ENCODE peak calls at places on chromosomes 16 and 17, in nine cellular contexts. C, U, Z, F, T, J, I, O and M are unnamed samples.

GRCh38 chr16:10114411-10114810 is 67.8 kb downstream of the GRIN2A start:
- DNase-seq in Z (no peak), O (no peak), F (no peak), T (no peak), I (no peak), U (no peak), C (no peak), J (no peak), M (no peak)

GRCh38 chr16:70548936-70549335 is 25.3 kb downstream of the SF3B3 start:
- DNase-seq in Z (no peak), T (no peak), O (no peak), I (no peak), J (no peak), C (no peak), U (no peak), F (no peak), M (no peak)

GRCh38 chr16:57299009-57299718 is 14.7 kb upstream of the PLLP start:
- DNase-seq in F (peak), U (peak), J (no peak), I (peak), T (peak), Z (peak), C (no peak), O (no peak), M (no peak)

GRCh38 chr17:78340183-78340955 is 19.5 kb downstream of the SOCS3 start:
- DNase-seq in J (no peak), U (no peak), I (no peak), F (no peak), C (no peak), Z (no peak), O (no peak), T (no peak), M (no peak)

GRCh38 chr16:59060212-59060611 is 326.1 kb upstream of the GOT2 start:
- DNase-seq in O (no peak), I (no peak), U (peak), J (no peak), T (no peak), Z (no peak), F (no peak), C (no peak), M (no peak)

GRCh38 chr17:71527311-71527710 is 593.5 kb upstream of the SOX9 start:
- DNase-seq in T (no peak), U (no peak), C (no peak), O (no peak), F (no peak), J (no peak), Z (no peak), I (no peak), M (no peak)

GRCh38 chr17:15409721-15410247 is 57.6 kb downstream of the CDRT4 start:
- DNase-seq in J (no peak), Z (no peak), I (no peak), T (no peak), O (no peak), C (no peak), F (no peak), U (no peak), M (no peak)

GRCh38 chr17:16470302-16470701 is 21.7 kb downstream of the LRRC75A start:
- DNase-seq in J (no peak), T (no peak), Z (no peak), O (no peak), I (no peak), C (no peak), F (peak), U (no peak), M (no peak)

GRCh38 chr17:31321481-31321880 is at the start of gene EVI2A:
- DNase-seq in O (no peak), C (peak), T (peak), I (no peak), F (no peak), J (no peak), Z (peak), U (no peak), M (peak)

GRCh38 chr16:2708955-2709587 is 11.0 kb downstream of the PRSS27 start:
- DNase-seq in C (no peak), O (no peak), U (no peak), F (no peak), Z (no peak), T (no peak), J (no peak), I (no peak), M (no peak)

GRCh38 chr16:12573300-12573699 is 230.4 kb downstream of the CPPED1 start:
- DNase-seq in O (no peak), Z (no peak), J (no peak), U (no peak), F (no peak), T (no peak), I (no peak), C (peak), M (peak)

DNA sequence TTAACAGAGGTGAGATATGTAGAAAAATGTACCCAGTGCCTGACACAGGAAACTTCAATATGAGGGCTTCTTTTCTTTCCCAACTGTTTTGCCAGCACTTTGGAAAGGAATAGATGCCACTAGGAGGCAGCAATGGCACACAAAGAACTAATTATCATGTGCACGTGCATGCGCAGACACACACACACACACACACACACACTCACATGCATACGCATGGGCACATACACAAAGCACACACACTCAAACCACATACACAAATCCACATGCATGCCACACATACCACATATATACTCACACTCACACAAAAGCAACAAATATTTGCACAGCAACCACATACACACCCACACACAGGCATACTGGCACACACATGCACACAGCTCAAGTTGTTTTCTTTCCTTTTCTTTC is 8.8 kb upstream of the CEP112 start:
- DNase-seq in T (peak), C (no peak), F (peak), I (peak), J (peak), Z (peak), O (peak), U (peak), M (peak)
- TF ChIP-seq REST in T (no peak), C (no peak), F (no peak), I (no peak), J (no peak), Z (no peak), O (no peak), U (no peak), M (no peak)

DNA sequence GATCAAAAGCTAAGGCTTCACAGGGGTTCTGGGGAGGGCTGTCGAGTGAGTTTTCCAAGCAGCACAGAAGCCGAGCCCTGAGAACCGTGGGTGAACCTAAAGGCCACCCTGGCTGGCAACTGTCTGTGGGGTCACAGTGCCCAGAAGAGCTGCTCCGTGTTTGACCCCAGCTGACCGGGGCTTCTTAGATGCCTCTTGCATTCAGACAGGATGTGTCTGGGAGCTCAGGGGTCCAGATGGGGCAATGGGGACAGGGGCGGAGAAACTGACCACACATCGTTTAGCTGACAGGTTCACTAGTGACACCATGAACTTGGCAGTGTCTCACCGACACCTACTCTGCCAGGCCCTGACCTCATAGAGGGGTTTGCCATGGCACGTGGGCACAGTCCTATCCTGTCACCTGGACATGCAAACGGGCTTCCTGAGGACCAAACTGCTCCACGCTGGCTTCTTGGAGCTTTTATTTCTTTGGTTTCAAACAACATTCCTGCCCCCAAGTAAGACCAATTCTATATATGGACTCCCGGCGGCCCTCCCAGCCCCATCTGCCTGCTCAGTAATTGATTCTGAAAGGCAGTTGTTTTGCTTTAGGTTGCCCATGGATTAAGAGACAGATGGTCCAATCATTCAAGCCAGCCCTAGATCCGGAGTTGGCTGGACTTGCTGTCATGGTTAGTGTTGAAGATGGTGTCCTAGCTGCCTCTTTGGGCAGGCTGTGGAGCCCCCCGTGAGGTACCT is 22.2 kb downstream of the WSCD1 start:
- DNase-seq in T (no peak), Z (no peak), O (no peak), J (no peak), I (no peak), F (no peak), C (no peak), U (no peak), M (no peak)
- TF ChIP-seq REST in T (no peak), Z (no peak), O (no peak), J (no peak), I (no peak), F (no peak), C (no peak), U (no peak), M (no peak)

GRCh38 chr17:50451943-50452626 is 16.6 kb downstream of the CHAD start:
- DNase-seq in U (no peak), F (no peak), C (peak), I (no peak), T (no peak), J (no peak), O (no peak), Z (no peak), M (no peak)
- TF ChIP-seq REST in U (no peak), F (no peak), C (no peak), I (no peak), T (no peak), J (no peak), O (no peak), Z (no peak), M (no peak)

GRCh38 chr16:79601092-79601977 is 798 bp upstream of the MAF start:
- DNase-seq in F (peak), T (peak), Z (no peak), J (no peak), C (no peak), U (peak), I (peak), O (no peak), M (no peak)

GRCh38 chr16:79600636-79601091 is at the start of gene MAF:
- DNase-seq in F (peak), T (peak), J (no peak), O (no peak), I (peak), C (no peak), U (peak), Z (peak), M (no peak)

GRCh38 chr16:79598341-79599181 is 2.0 kb downstream of the MAF start:
- DNase-seq in Z (no peak), O (no peak), U (peak), T (peak), J (no peak), I (no peak), F (peak), C (no peak), M (no peak)

GRCh38 chr16:79599256-79599836 is 1.2 kb downstream of the MAF start:
- DNase-seq in U (peak), Z (no peak), J (no peak), I (no peak), F (peak), O (no peak), C (no peak), T (peak), M (no peak)

DNA sequence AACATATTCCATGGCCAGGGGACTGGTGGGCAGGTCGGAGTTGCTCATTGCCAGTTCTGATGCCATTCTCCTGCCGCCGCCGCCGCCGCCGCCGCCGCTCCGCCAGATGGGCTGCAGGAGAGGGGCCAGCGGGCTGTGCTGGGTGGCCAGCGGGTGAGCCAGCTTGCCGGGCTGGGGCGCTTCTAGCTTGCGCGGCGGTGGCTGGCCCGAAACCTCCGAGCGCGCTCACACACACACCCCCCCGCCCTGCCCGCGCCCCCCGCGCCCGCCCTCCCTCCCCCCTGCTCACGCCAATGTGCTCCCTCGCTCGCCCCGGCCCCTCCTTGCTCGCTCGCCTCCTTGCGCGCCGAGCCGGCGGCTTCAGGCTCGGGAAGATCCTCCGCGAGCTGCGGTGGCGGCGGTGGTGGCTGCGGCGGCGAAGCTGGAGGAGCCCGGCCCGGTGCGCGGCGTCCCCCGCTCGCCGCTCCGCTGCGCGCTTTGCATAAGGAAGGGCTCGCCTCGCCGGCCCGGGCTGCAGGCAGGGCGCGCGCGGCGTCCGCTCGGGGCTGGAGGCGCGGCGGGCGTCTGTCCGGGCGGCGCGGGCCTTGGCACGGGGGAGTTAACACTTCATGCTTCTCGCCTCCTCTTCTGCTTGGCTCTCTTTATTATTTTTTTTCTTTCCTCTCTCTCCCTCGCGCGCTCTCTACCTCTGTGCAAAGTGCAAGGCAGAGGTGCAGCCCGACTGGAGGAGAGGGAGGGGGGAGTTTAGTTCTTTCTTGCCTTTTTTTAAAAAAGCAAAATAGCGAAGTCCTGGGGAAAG is 501 bp downstream of the MAF start:
- DNase-seq in F (peak), U (peak), J (no peak), I (no peak), Z (no peak), T (peak), O (no peak), C (no peak), M (no peak)
- TF ChIP-seq REST in F (no peak), U (no peak), J (no peak), I (no peak), Z (no peak), T (no peak), O (no peak), C (no peak), M (no peak)

GRCh38 chr17:55706808-55707773 is 15.6 kb downstream of the TMEM100 start:
- DNase-seq in O (no peak), T (peak), F (peak), C (no peak), I (no peak), Z (no peak), U (no peak), J (no peak), M (no peak)

GRCh38 chr17:55704412-55704811 is 18.3 kb downstream of the TMEM100 start:
- DNase-seq in U (no peak), I (no peak), O (no peak), J (no peak), C (no peak), T (no peak), F (no peak), Z (no peak), M (no peak)

GRCh38 chr17:55699178-55699865 is 23.3 kb downstream of the TMEM100 start:
- DNase-seq in T (no peak), U (no peak), C (no peak), I (no peak), O (no peak), J (no peak), F (no peak), Z (no peak), M (no peak)

GRCh38 chr17:55705847-55706246 is 16.8 kb downstream of the TMEM100 start:
- DNase-seq in Z (no peak), J (no peak), I (peak), O (peak), C (peak), T (no peak), F (no peak), U (peak), M (no peak)

GRCh38 chr17:55702150-55702549 is 20.5 kb downstream of the TMEM100 start:
- DNase-seq in T (no peak), C (no peak), I (no peak), U (no peak), Z (no peak), J (no peak), F (no peak), O (no peak), M (no peak)
- TF ChIP-seq REST in T (no peak), C (no peak), I (no peak), U (no peak), Z (no peak), J (no peak), F (no peak), O (no peak), M (no peak)